ENCODE peak calls at places on chromosomes 3 and 15, in five cellular contexts. S is SK-N-SH, L is GM12865, H is left ventricle myocardium inferior, G is MM.1S. Q is an unnamed sample.

GRCh38 chr15:39255760-39256159 is 325.1 kb upstream of the THBS1 start:
- DNase-seq in S (no peak), L (no peak), H (no peak), G (no peak), Q (no peak)

GRCh38 chr3:136938334-136938733 is 19.4 kb upstream of the IL20RB start:
- DNase-seq in S (no peak), L (no peak), H (no peak), G (no peak), Q (no peak)

GRCh38 chr15:34154725-34155204 is 52.9 kb downstream of the PGBD4 start:
- DNase-seq in S (no peak), L (no peak), H (no peak), G (no peak), Q (no peak)

GRCh38 chr3:55636300-55637195 is 149.4 kb upstream of the WNT5A start:
- DNase-seq in S (no peak), L (no peak), H (no peak), G (no peak), Q (no peak)

GRCh38 chr3:136667081-136667480 is 85.1 kb downstream of the STAG1 start:
- DNase-seq in S (no peak), L (no peak), H (no peak), G (no peak), Q (no peak)

GRCh38 chr3:156483961-156484787 is 70.7 kb downstream of the SSR3 start:
- DNase-seq in S (no peak), L (peak; percentile 86), H (no peak), G (peak; percentile 88), Q (peak; percentile 21)

GRCh38 chr3:30680789-30681188 is 74.4 kb downstream of the TGFBR2 start:
- DNase-seq in S (peak; percentile 10), L (no peak), H (peak; percentile 40), G (no peak), Q (no peak)

GRCh38 chr3:144127014-144127413 is 155.4 kb downstream of the DIPK2A start:
- DNase-seq in S (no peak), L (no peak), H (no peak), G (no peak), Q (no peak)

GRCh38 chr3:49733551-49733950 is 9.8 kb upstream of the GMPPB start:
- DNase-seq in S (no peak), L (no peak), H (no peak), G (no peak), Q (no peak)

GRCh38 chr3:55771503-55771902 is 284.4 kb upstream of the WNT5A start:
- DNase-seq in S (no peak), L (no peak), H (no peak), G (no peak), Q (no peak)

GRCh38 chr3:129161860-129162271 is 1.0 kb upstream of the ISY1 start:
- DNase-seq in S (peak; percentile 38), L (peak; percentile 40), H (no peak), G (peak; percentile 45), Q (peak; percentile 43)

GRCh38 chr15:45618813-45619212 is 16.0 kb upstream of the SQOR start:
- DNase-seq in S (peak; percentile 43), L (peak; percentile 40), H (no peak), G (no peak), Q (no peak)

GRCh38 chr3:9660972-9661371 is 11.7 kb downstream of the MTMR14 start:
- DNase-seq in S (no peak), L (no peak), H (no peak), G (no peak), Q (no peak)

GRCh38 chr3:174051191-174051590 is 653.6 kb downstream of the NLGN1 start:
- DNase-seq in S (no peak), L (no peak), H (no peak), G (no peak), Q (no peak)

GRCh38 chr3:99659032-99659431 is 20.6 kb downstream of the COL8A1 start:
- DNase-seq in S (no peak), L (no peak), H (no peak), G (no peak), Q (no peak)

GRCh38 chr3:109178701-109179100 is 42.2 kb downstream of the C3orf85 start:
- DNase-seq in S (no peak), L (no peak), H (no peak), G (no peak), Q (no peak)

GRCh38 chr3:184808021-184808420 is 3.9 kb upstream of the VPS8 start:
- DNase-seq in S (no peak), L (no peak), H (no peak), G (no peak), Q (no peak)

GRCh38 chr3:188664795-188665194 is 507.0 kb upstream of the TPRG1 start:
- DNase-seq in S (peak; percentile 3), L (peak; percentile 18), H (no peak), G (no peak), Q (peak; percentile 9)

GRCh38 chr3:66816110-66816761 is 181.9 kb upstream of the KBTBD8 start:
- DNase-seq in S (peak; percentile 46), L (peak; percentile 64), H (no peak), G (peak; percentile 79), Q (peak; percentile 36)

GRCh38 chr3:64188810-64189560 is 36.3 kb downstream of the PRICKLE2 start:
- DNase-seq in S (no peak), L (no peak), H (no peak), G (no peak), Q (no peak)

GRCh38 chr15:52576692-52577091 is 7.9 kb upstream of the ARPP19 start:
- DNase-seq in S (no peak), L (no peak), H (no peak), G (no peak), Q (no peak)

GRCh38 chr15:52575072-52575471 is 6.2 kb upstream of the ARPP19 start:
- DNase-seq in S (no peak), L (no peak), H (no peak), G (no peak), Q (no peak)

DNA sequence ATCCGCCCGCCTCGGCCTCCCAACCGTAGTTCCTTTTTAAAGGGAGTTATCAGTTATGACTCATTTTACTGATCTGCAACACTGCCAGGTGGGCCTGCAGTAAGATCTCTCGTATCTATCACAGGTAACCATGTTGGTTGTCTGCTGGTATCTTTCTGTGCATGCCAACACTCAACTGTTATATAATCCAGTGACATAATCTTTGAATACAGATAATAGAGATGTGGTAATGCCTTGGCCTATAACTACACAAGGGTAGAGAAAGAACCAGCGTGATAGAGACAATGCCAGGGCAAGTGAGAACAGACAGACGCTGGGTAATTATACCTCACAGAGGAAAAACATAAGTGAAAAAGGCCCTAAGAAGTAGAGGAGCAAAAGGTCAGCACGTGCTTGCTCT is 11.0 kb upstream of the ARPP19 start:
- DNase-seq in S (no peak), L (no peak), H (no peak), G (no peak), Q (no peak)
- TF ChIP-seq CTCF in S (no peak), L (no peak), H (no peak), G (no peak), Q (no peak)

DNA sequence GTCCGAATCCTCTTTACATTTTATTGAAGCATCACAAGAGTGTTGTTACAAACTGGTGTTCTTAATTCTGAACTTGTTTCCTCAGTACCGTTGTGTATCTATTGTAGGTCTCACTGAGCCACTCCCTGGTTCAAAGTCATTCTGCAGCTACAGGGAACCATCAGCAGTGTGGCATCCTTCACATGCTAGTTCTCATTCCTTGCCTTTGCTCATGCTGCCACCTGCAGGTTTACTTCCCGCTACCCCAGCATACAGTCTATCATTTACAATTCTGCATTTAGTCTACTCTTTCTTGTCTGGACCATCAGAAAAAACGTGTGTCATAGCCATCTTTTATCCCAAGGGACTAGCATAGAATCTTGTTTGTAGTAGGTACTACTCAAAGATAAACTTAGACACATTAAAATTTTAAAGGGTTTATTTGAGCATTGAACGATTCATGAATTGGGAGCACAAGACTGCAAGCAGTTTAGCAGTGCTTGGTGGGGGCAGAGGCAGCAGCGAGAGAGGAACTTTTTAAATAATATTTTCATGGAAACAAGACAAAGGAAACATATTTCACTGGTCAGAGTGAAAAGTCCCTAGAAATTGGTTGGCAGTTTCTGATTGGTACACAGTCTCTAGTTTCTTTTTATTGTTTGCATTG is 402.1 kb downstream of the CADM2 start:
- DNase-seq in S (peak; percentile 44), L (peak; percentile 28), H (no peak), G (peak; percentile 61), Q (peak; percentile 5)
- TF ChIP-seq CTCF in S (peak; percentile 64), L (peak; percentile 42), H (peak; percentile 36), G (peak; percentile 66), Q (peak; percentile 53)

GRCh38 chr3:25846282-25846681 is 56.4 kb downstream of the OXSM start:
- DNase-seq in S (no peak), L (no peak), H (no peak), G (no peak), Q (no peak)

GRCh38 chr3:25840099-25840498 is 50.2 kb downstream of the OXSM start:
- DNase-seq in S (no peak), L (no peak), H (no peak), G (no peak), Q (no peak)

GRCh38 chr3:25849101-25849500 is 59.2 kb downstream of the OXSM start:
- DNase-seq in S (no peak), L (no peak), H (no peak), G (no peak), Q (no peak)

GRCh38 chr3:25843332-25843731 is 53.4 kb downstream of the OXSM start:
- DNase-seq in S (no peak), L (no peak), H (no peak), G (no peak), Q (no peak)
- TF ChIP-seq CTCF in S (peak; percentile 54), L (no peak), H (peak; percentile 30), G (no peak), Q (no peak)

GRCh38 chr3:13501527-13501926 is 21.4 kb downstream of the HDAC11 start:
- DNase-seq in S (no peak), L (no peak), H (peak; percentile 8), G (no peak), Q (no peak)

GRCh38 chr3:13498354-13499060 is 18.4 kb downstream of the HDAC11 start:
- DNase-seq in S (no peak), L (no peak), H (peak; percentile 8), G (no peak), Q (no peak)

GRCh38 chr3:13501958-13502790 is 22.1 kb downstream of the HDAC11 start:
- DNase-seq in S (no peak), L (no peak), H (no peak), G (no peak), Q (no peak)

GRCh38 chr3:13501056-13501455 is 20.9 kb downstream of the HDAC11 start:
- DNase-seq in S (no peak), L (no peak), H (no peak), G (no peak), Q (no peak)

DNA sequence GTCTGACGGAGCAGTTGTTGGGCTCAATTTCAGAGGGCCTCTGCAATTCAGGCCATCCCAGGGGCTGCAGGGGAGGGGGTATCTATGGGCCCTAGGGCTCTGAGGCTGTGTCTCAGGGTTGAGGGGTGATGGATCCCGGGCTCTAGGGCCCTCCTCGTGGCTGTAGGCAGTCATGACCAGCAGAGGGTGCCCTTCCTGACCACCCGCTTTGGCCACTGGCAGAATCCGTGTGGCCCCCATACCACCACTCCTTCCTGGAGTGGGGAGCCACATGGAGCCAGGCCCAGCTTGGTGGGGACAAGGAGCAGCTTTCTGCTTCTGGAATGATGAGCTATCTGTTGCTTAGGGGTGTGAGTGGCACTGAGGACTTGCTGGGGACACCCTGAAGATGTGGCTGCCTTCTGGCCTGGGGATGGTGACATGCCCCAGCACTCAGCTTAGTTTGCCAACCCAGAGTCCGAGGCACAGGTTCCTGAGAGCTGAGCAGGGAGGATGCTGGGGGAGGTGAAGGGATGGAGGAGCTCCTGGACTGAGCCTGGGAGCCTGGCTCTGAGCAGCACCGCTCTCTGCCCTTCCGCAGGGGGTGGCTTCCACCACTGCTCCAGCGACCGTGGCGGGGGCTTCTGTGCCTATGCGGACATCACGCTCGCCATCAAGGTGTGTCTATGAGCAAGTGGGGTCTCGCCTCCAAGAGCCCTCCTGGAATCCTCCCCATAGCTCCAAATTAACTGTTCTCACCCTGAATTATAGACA is 20.2 kb downstream of the HDAC11 start:
- DNase-seq in S (peak; percentile 79), L (no peak), H (no peak), G (no peak), Q (peak; percentile 63)
- TF ChIP-seq CTCF in S (peak; percentile 63), L (peak; percentile 66), H (peak; percentile 63), G (peak; percentile 56), Q (peak; percentile 63)

Q was measured in GM13977.